ENCODE peak calls at places on chromosomes 5 and 9, in four cellular contexts. F, M, I and N are unnamed samples.

GRCh38 chr5:109345699-109346098 is 64.1 kb downstream of the PJA2 start:
- DNase-seq in F (no peak), M (no peak), I (no peak), N (no peak)

GRCh38 chr5:33423018-33423630 is 17.6 kb upstream of the TARS1 start:
- DNase-seq in F (peak; percentile 14), M (no peak), I (no peak), N (no peak)

GRCh38 chr9:85987236-85987635 is 46.3 kb downstream of the NAA35 start:
- DNase-seq in F (no peak), M (no peak), I (no peak), N (no peak)

GRCh38 chr5:32779754-32780415 is 68.8 kb downstream of the NPR3 start:
- DNase-seq in F (no peak), M (no peak), I (peak; percentile 39), N (no peak)

GRCh38 chr9:105067895-105068580 is 140.1 kb upstream of the ABCA1 start:
- DNase-seq in F (no peak), M (no peak), I (no peak), N (no peak)

GRCh38 chr9:76394023-76394895 is at the start of gene RFK:
- DNase-seq in F (peak; percentile 94), M (peak; percentile 89), I (peak; percentile 97), N (peak; percentile 94)

GRCh38 chr5:141150993-141151325 is 1.1 kb downstream of the PCDHB6 start:
- DNase-seq in F (no peak), M (no peak), I (no peak), N (no peak)

GRCh38 chr9:106286249-106286648 is 576.7 kb upstream of the ZNF462 start:
- DNase-seq in F (peak; percentile 43), M (no peak), I (peak; percentile 84), N (no peak)

GRCh38 chr5:53031695-53032096 is 42.5 kb downstream of the ITGA2 start:
- DNase-seq in F (peak; percentile 38), M (no peak), I (no peak), N (no peak)

GRCh38 chr9:27499481-27499880 is 24.6 kb upstream of the IFNK start:
- DNase-seq in F (no peak), M (no peak), I (no peak), N (no peak)

GRCh38 chr5:83724915-83725314 is 4.3 kb upstream of the HAPLN1 start:
- DNase-seq in F (no peak), M (no peak), I (no peak), N (no peak)

GRCh38 chr5:3597002-3597726 is 1.5 kb downstream of the IRX1 start:
- DNase-seq in F (peak; percentile 38), M (no peak), I (peak; percentile 62), N (no peak)

GRCh38 chr5:3598236-3598635 is 2.6 kb downstream of the IRX1 start:
- DNase-seq in F (peak; percentile 40), M (no peak), I (no peak), N (no peak)

GRCh38 chr5:3598725-3599282 is 3.2 kb downstream of the IRX1 start:
- DNase-seq in F (peak; percentile 55), M (no peak), I (peak; percentile 29), N (no peak)

GRCh38 chr5:3596261-3596825 is 711 bp downstream of the IRX1 start:
- DNase-seq in F (peak; percentile 46), M (no peak), I (peak; percentile 68), N (no peak)

GRCh38 chr5:3597727-3598082 is 2.1 kb downstream of the IRX1 start:
- DNase-seq in F (no peak), M (no peak), I (no peak), N (no peak)
- H3K4me3 ChIP-seq in F (peak overlapping the region; percentile 65), M (peak overlapping the region; percentile 47), I (peak overlapping the region; percentile 64), N (no peak overlapping the region)

DNA sequence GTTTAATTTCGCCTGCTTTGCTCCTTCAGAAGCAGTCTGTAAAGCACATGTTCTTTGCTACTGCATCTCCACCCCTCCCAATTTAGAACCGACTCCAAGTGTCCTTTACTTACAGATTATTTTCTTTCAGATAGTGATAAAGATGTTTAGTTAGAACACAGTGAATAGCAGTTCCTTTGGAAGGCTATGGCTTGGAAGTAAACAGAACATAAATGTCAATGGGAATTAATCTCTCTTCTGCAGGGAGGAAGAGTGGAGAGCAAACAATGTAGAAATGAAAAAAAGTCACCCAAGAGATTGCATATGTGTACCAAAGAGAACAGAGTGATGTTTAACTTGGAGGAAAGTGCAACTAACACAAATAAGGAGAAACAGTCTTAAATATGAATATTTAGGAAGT is 4.2 kb upstream of the CARTPT start:
- DNase-seq in F (no peak), M (no peak), I (no peak), N (no peak)
- H3K27ac ChIP-seq in F (no peak overlapping the region), M (no peak overlapping the region), I (no peak overlapping the region), N (no peak overlapping the region)

GRCh38 chr5:120735076-120735475 is 271.0 kb downstream of the PRR16 start:
- DNase-seq in F (no peak), M (no peak), I (no peak), N (no peak)
- H3K4me3 ChIP-seq in F (no peak overlapping the region), M (no peak overlapping the region), I (no peak overlapping the region), N (no peak overlapping the region)

DNA sequence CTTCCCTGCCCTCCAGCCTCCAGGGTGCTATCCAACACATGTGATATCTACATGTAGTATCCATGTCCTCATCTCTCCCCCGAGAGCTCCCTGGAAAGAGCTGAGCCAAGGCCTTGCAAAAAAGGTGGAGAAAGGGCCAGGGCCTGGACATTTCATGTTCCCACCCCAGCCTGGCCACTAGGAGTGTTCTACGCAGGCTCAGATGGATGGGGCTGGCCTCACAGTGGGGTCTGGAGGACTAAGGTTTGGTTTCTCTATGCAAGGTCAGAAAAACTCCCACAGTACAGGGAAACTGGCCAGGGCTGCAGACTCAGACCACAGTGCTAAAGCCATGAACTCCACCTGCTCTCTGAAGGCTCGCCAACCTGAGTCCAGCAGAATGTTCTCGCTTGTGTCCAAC is 1.5 kb upstream of the CSF2 start:
- DNase-seq in F (no peak), M (no peak), I (no peak), N (no peak)
- H3K27ac ChIP-seq in F (no peak overlapping the region), M (peak overlapping the region; percentile 76), I (no peak overlapping the region), N (no peak overlapping the region)

GRCh38 chr9:131270171-131271015 is 5.9 kb downstream of the FAM78A start:
- DNase-seq in F (no peak), M (peak; percentile 85), I (no peak), N (peak; percentile 91)
- H3K4me3 ChIP-seq in F (no peak overlapping the region), M (peak overlapping the region; percentile 36), I (no peak overlapping the region), N (peak overlapping the region; percentile 16)

GRCh38 chr9:121349009-121349408 is 21.0 kb downstream of the STOM start:
- DNase-seq in F (no peak), M (no peak), I (no peak), N (no peak)

GRCh38 chr9:121345070-121345469 is 25.0 kb downstream of the STOM start:
- DNase-seq in F (no peak), M (no peak), I (no peak), N (no peak)

GRCh38 chr9:121344062-121344696 is 25.9 kb downstream of the STOM start:
- DNase-seq in F (no peak), M (no peak), I (no peak), N (no peak)

GRCh38 chr9:121350993-121351561 is 19.0 kb downstream of the STOM start:
- DNase-seq in F (peak; percentile 34), M (peak; percentile 59), I (no peak), N (no peak)

GRCh38 chr9:121348321-121348720 is 21.7 kb downstream of the STOM start:
- DNase-seq in F (no peak), M (no peak), I (no peak), N (no peak)
- H3K27ac ChIP-seq in F (no peak overlapping the region), M (no peak overlapping the region), I (no peak overlapping the region), N (no peak overlapping the region)

GRCh38 chr5:42949348-42950090 is 90.6 kb downstream of the ANXA2R start:
- DNase-seq in F (no peak), M (peak; percentile 82), I (no peak), N (peak; percentile 53)
- H3K4me3 ChIP-seq in F (no peak overlapping the region), M (peak overlapping the region; percentile 56), I (no peak overlapping the region), N (no peak overlapping the region)

DNA sequence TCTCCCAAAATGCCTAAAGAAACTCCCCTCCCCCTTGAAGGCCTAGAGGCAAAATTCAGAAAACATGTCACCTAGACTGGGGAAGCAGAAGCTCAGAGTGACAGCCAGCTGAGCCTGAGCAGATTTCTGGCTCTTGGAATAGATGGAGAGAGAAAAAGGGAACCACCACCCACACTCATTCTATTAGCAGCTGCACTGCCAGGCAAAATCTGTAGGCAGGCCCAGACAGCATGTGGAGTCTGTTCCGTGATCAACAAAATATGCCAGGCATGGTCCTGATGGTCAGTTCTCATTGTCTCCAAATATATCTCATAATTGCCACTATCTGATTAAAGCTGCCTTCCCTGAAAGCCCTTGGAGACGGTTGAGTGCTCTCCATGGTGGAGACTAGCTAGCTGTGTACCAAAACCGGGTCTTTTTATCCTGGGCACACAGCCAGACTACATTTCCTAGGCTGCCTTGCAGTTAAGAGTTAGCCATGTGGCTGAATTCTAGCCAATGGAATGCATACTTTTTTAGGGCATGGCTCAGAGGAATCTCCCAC is 131.7 kb upstream of the GPR151 start:
- DNase-seq in F (peak; percentile 18), M (no peak), I (no peak), N (no peak)
- H3K27ac ChIP-seq in F (no peak overlapping the region), M (no peak overlapping the region), I (no peak overlapping the region), N (no peak overlapping the region)

DNA sequence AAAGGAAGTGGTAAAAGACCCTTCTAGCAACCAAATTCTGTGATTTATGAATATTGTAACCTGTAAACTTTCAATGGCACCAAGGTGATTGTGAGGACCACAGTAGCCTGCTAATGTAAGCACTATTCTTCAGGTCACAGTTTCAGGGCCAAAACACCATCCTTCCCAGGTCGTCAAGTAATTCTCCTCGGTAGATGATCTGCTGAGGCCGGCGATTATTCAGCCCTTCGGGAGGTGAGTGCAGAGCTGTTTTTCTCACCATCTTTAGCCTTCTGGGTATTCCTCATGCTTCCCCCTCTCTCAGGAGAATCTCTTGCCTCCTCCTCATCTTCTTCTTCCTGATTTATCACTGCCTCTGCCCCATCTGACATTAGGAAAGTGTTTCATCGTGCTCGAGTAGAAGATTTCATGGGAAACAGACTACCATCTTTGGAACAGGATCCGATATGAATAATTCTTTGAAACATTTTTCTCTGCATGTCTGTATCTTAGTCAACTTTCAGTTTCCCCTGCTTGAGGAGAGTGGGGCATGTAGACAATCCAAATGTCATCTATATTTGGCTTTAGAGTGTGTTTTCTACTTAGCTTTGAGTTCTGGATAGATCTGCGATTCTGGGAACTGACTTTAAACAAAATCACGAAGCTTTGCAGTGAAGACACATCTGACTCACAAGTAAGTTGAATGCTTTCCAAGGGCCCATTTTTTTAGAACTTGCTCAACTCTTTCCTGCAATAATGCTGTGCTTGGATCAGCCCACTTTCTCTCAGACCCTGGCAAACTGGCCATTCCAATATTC is 173.9 kb downstream of the AOPEP start:
- DNase-seq in F (no peak), M (no peak), I (no peak), N (no peak)
- H3K4me3 ChIP-seq in F (no peak overlapping the region), M (no peak overlapping the region), I (no peak overlapping the region), N (no peak overlapping the region)